ENCODE peak calls at places on chromosomes 3 and 15, in five cellular contexts. R is naive B cell, A is left lung, B is pancreas, Y is PC-3. K is an unnamed sample.

GRCh38 chr3:106981392-106981791 is 395.8 kb upstream of the CCDC54 start:
- ATAC-seq in R (no peak), A (peak; percentile 84), B (no peak), Y (no peak), K (no peak)

GRCh38 chr3:188796122-188796631 is 375.6 kb upstream of the TPRG1 start:
- ATAC-seq in R (peak; percentile 87), A (peak; percentile 86), B (peak; percentile 25), Y (peak; percentile 49), K (peak; percentile 95)

GRCh38 chr15:83430436-83430835 is 16.7 kb upstream of the SH3GL3 start:
- ATAC-seq in R (no peak), A (no peak), B (no peak), Y (no peak), K (no peak)

GRCh38 chr15:60758961-60759729 is 280.2 kb upstream of the ICE2 start:
- ATAC-seq in R (no peak), A (no peak), B (no peak), Y (no peak), K (no peak)

GRCh38 chr15:73683624-73684536 is at the start of gene CD276:
- ATAC-seq in R (no peak), A (peak; percentile 87), B (peak; percentile 91), Y (peak; percentile 76), K (peak; percentile 43)

GRCh38 chr3:12585970-12586369 is 29.1 kb downstream of the MKRN2 start:
- ATAC-seq in R (no peak), A (no peak), B (no peak), Y (no peak), K (peak; percentile 71)

GRCh38 chr3:62109534-62109933 is 263.8 kb downstream of the FEZF2 start:
- ATAC-seq in R (no peak), A (peak; percentile 81), B (peak; percentile 19), Y (no peak), K (no peak)

GRCh38 chr15:25089577-25089976 is 134.8 kb downstream of the SNRPN start:
- ATAC-seq in R (no peak), A (no peak), B (no peak), Y (no peak), K (no peak)

GRCh38 chr3:107206945-107207344 is 170.3 kb upstream of the CCDC54 start:
- ATAC-seq in R (no peak), A (no peak), B (no peak), Y (no peak), K (no peak)

GRCh38 chr3:36864180-36865053 is 80.4 kb downstream of the TRANK1 start:
- ATAC-seq in R (no peak), A (no peak), B (no peak), Y (no peak), K (no peak)

GRCh38 chr15:60130398-60130797 is 126.3 kb downstream of the FOXB1 start:
- ATAC-seq in R (no peak), A (no peak), B (no peak), Y (no peak), K (no peak)

GRCh38 chr15:74867562-74868458 is 5.4 kb downstream of the SCAMP2 start:
- ATAC-seq in R (no peak), A (peak; percentile 13), B (peak; percentile 13), Y (no peak), K (no peak)

GRCh38 chr15:90742082-90742481 is 24.9 kb downstream of the BLM start:
- ATAC-seq in R (no peak), A (peak; percentile 45), B (no peak), Y (no peak), K (no peak)

GRCh38 chr3:183430325-183430957 is 2.0 kb upstream of the MCF2L2 start:
- ATAC-seq in R (no peak), A (no peak), B (no peak), Y (no peak), K (no peak)